ENCODE peak calls at places on chromosome 11, in six cellular contexts. One of them, this sample, is unnamed.

GRCh38 chr11:121591405-121592033 is 138.8 kb upstream of the SORL1-AS1 start:
- DNase-seq in H1: peak; percentile 23
- DNase-seq in GM12878: peak; percentile 82
- DNase-seq in GM12891: no peak
- DNase-seq in K562: peak; percentile 75
- DNase-seq in HepG2: peak; percentile 59
- DNase-seq in this sample: no peak

GRCh38 chr11:56509439-56509838 is 18.3 kb upstream of the OR5M8 start:
- DNase-seq in H1: no peak
- DNase-seq in GM12878: no peak
- DNase-seq in GM12891: no peak
- DNase-seq in K562: no peak
- DNase-seq in HepG2: no peak
- DNase-seq in this sample: no peak

GRCh38 chr11:117818036-117818858 is 6.3 kb downstream of the FXYD2 start:
- DNase-seq in H1: no peak
- DNase-seq in GM12878: no peak
- DNase-seq in GM12891: no peak
- DNase-seq in K562: no peak
- DNase-seq in HepG2: no peak
- DNase-seq in this sample: no peak

GRCh38 chr11:10309163-10310093 is 4.6 kb downstream of the ADM start:
- DNase-seq in H1: no peak
- DNase-seq in GM12878: no peak
- DNase-seq in GM12891: no peak
- DNase-seq in K562: peak; percentile 49
- DNase-seq in HepG2: peak; percentile 74
- DNase-seq in this sample: no peak

GRCh38 chr11:46711288-46711687 is 7.7 kb upstream of the F2 start:
- DNase-seq in H1: no peak
- DNase-seq in GM12878: no peak
- DNase-seq in GM12891: no peak
- DNase-seq in K562: no peak
- DNase-seq in HepG2: no peak
- DNase-seq in this sample: no peak

GRCh38 chr11:101296896-101297295 is 167.3 kb upstream of the PGR start:
- DNase-seq in H1: no peak
- DNase-seq in GM12878: no peak
- DNase-seq in GM12891: no peak
- DNase-seq in K562: no peak
- DNase-seq in HepG2: no peak
- DNase-seq in this sample: no peak

GRCh38 chr11:6453152-6453551 is 12.4 kb upstream of the HPX start:
- DNase-seq in H1: no peak
- DNase-seq in GM12878: no peak
- DNase-seq in GM12891: no peak
- DNase-seq in K562: no peak
- DNase-seq in HepG2: no peak
- DNase-seq in this sample: no peak

GRCh38 chr11:124746621-124747243 is 5.3 kb downstream of the VSIG2 start:
- DNase-seq in H1: peak; percentile 77
- DNase-seq in GM12878: peak; percentile 53
- DNase-seq in GM12891: peak; percentile 90
- DNase-seq in K562: peak; percentile 73
- DNase-seq in HepG2: peak; percentile 89
- DNase-seq in this sample: peak; percentile 94

GRCh38 chr11:104402812-104403521 is 239.0 kb upstream of the PDGFD start:
- DNase-seq in H1: peak; percentile 53
- DNase-seq in GM12878: no peak
- DNase-seq in GM12891: no peak
- DNase-seq in K562: no peak
- DNase-seq in HepG2: no peak
- DNase-seq in this sample: no peak

GRCh38 chr11:29272019-29272654 is 744.7 kb downstream of the KCNA4 start:
- DNase-seq in H1: no peak
- DNase-seq in GM12878: no peak
- DNase-seq in GM12891: no peak
- DNase-seq in K562: no peak
- DNase-seq in HepG2: no peak
- DNase-seq in this sample: no peak

GRCh38 chr11:10032991-10033390 is 261.0 kb downstream of the SBF2 start:
- DNase-seq in H1: no peak
- DNase-seq in GM12878: no peak
- DNase-seq in GM12891: no peak
- DNase-seq in K562: no peak
- DNase-seq in HepG2: no peak
- DNase-seq in this sample: no peak

GRCh38 chr11:108226036-108226435 is 3.2 kb downstream of the ATM start:
- DNase-seq in H1: no peak
- DNase-seq in GM12878: no peak
- DNase-seq in GM12891: no peak
- DNase-seq in K562: peak; percentile 16
- DNase-seq in HepG2: no peak
- DNase-seq in this sample: no peak

DNA sequence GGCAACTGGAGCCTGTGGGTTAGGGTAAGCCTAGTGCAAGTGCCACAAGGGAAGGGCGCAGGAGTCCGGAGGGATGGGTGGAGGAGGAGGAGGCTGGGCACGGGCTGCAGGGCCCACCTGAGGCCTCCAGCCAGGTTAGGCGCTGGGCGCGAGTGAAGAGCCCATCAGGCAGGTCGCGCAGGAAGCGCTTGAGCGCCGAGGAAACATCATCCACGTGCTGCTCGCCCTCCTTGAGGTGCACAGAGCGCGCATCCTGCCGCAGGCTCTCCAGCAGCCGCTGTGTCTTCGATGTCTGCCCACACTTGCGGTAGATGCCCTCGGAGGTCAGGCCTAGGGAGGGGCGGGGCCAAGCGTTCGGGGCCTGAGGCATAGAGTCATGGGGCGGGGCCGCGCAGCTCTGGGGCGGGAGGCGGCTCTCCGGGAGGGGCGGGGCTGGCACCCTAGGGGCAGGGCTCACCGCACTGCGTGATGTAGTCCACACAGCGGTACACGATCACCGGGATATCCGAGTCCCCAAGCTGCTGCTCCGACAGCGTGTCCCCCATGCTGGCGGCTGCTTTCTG is 22.7 kb upstream of the PDE2A start:
- DNase-seq in H1: no peak
- DNase-seq in GM12878: no peak
- DNase-seq in GM12891: no peak
- DNase-seq in K562: peak; percentile 89
- DNase-seq in HepG2: no peak
- DNase-seq in this sample: no peak
- TF ChIP-seq POLR2AphosphoS5 in H1: no peak
- TF ChIP-seq POLR2AphosphoS5 in GM12878: no peak
- TF ChIP-seq POLR2AphosphoS5 in GM12891: no peak
- TF ChIP-seq POLR2AphosphoS5 in K562: no peak
- TF ChIP-seq POLR2AphosphoS5 in HepG2: no peak
- TF ChIP-seq POLR2AphosphoS5 in this sample: no peak

DNA sequence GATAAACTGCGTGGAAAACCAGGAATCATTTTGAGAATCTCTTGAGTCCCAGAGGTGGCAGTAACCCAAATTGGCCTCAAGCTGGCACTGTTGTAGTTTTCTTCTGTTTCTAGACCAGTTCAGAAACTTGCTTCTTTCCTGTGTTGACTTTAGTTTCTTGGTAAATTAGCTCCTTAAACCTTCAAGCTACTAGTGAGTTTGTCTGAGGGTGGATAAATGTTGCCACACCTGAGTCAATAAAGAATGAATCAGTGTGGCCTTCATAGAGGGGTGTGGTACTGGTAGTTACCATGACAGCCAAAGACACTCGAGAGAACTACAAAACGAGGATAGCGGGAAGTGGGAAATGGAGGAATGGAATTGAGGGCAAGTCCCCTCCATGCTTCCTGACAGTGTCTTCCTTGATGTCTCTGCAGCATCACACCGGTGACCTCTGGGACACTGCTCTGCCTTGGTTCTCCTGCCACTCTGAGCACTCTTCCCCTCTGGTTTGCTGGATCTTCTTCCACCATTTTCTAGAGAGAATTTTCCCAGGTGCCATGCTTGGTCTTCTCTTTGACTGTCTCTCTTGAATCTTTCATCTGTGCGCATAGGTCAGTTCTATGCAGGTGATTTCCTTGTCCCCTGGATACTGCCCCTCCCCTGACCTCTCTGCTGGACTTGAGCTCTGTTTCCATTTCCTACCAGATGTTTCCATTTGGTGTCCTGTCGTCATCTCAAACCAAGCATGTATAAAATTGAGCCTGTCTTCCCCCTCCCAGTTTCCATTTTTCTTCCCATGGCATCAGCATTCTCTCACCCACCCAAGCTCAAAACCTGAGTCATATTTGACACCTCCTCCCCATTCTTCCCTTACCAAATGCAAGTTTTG is 7.2 kb downstream of the POLD4 start:
- DNase-seq in H1: no peak
- DNase-seq in GM12878: peak; percentile 24
- DNase-seq in GM12891: no peak
- DNase-seq in K562: peak; percentile 44
- DNase-seq in HepG2: peak; percentile 32
- DNase-seq in this sample: no peak
- TF ChIP-seq TAF1 in H1: no peak
- TF ChIP-seq TAF1 in GM12878: no peak
- TF ChIP-seq TAF1 in GM12891: no peak
- TF ChIP-seq TAF1 in K562: no peak
- TF ChIP-seq TAF1 in HepG2: no peak
- TF ChIP-seq TAF1 in this sample: no peak

GRCh38 chr11:75430692-75431532 is 2.1 kb downstream of the KLHL35 start:
- DNase-seq in H1: no peak
- DNase-seq in GM12878: no peak
- DNase-seq in GM12891: no peak
- DNase-seq in K562: no peak
- DNase-seq in HepG2: no peak
- DNase-seq in this sample: no peak

GRCh38 chr11:75428989-75429640 is 3.9 kb downstream of the KLHL35 start:
- DNase-seq in H1: no peak
- DNase-seq in GM12878: no peak
- DNase-seq in GM12891: no peak
- DNase-seq in K562: no peak
- DNase-seq in HepG2: no peak
- DNase-seq in this sample: no peak

GRCh38 chr11:75431533-75432525 is 1.2 kb downstream of the KLHL35 start:
- DNase-seq in H1: no peak
- DNase-seq in GM12878: no peak
- DNase-seq in GM12891: no peak
- DNase-seq in K562: no peak
- DNase-seq in HepG2: no peak
- DNase-seq in this sample: no peak

GRCh38 chr11:75429641-75429901 is 3.4 kb downstream of the KLHL35 start:
- DNase-seq in H1: no peak
- DNase-seq in GM12878: no peak
- DNase-seq in GM12891: no peak
- DNase-seq in K562: no peak
- DNase-seq in HepG2: no peak
- DNase-seq in this sample: no peak

DNA sequence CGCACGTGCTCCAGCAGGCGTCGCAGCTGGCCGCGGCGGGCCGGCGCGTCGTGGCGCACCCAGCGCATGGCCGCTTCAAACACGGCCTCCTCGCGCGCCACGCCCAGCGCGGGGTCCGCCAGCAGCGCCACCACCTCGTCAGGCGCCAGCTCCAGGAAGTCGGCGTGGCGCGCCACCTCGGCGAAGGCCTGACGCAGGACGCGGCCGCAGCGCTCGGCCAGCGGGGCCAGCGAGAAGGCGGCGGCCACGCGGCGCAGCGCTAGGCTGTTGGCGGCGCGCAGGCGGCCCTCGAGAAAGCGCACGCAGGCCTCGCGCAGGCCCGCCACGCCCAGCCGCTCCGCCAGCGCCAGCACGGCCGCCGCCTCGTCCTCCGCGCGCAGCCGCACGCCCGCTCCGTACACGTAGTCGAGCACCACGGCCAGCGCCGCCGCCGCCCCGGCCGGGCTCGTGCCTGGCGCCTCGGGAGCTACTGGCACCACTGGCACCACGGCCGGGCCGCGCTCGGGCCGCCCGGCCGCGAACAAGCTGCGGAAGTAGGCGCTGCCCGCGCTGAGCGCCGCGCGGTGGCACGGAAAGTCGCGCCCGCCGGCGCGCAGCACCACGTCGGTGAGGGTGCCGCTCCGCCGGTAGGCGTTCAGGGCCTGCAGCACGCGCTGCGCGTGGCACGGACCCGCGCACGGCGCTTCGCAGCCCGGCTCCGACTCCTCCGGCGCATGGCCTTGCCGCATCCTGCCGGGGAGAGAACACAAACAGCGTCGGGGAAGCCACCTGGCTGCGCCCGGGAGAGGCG is 2.9 kb downstream of the KLHL35 start:
- DNase-seq in H1: no peak
- DNase-seq in GM12878: no peak
- DNase-seq in GM12891: peak; percentile 77
- DNase-seq in K562: no peak
- DNase-seq in HepG2: no peak
- DNase-seq in this sample: peak; percentile 61
- TF ChIP-seq POLR2A in H1: no peak
- TF ChIP-seq POLR2A in GM12878: no peak
- TF ChIP-seq POLR2A in GM12891: no peak
- TF ChIP-seq POLR2A in K562: no peak
- TF ChIP-seq POLR2A in HepG2: no peak
- TF ChIP-seq POLR2A in this sample: peak; percentile 22

DNA sequence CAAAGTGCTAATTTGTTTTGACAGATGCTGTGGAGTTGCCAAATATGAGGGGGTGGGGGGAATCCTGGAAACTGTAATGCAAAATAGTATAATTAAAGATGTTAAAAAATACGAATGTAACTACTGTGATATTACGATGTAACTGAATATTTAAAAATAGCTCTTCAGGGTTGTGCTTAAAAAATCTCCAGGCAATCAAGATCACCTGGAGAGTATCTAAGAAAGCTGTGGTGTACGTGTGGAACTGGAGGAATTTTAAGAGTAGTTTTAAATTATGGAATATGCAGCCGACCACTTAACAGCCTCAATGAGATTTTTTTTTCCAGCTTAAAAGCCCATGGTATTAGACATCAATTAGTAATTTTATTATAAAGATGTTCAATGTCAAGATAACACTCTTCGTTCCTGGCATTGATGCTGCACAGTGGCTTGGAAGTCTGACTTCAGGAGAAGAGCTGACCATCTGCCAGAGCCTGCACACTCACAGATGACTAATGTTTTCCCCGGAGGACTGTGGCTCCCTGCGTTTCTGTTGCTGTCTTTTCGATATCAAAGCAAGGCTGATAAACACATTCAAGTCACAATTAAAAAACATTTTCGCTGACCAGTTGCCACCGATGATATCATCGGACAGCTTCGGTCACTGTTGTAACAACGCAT is 122.0 kb upstream of the RCN1 start:
- DNase-seq in H1: no peak
- DNase-seq in GM12878: no peak
- DNase-seq in GM12891: no peak
- DNase-seq in K562: no peak
- DNase-seq in HepG2: no peak
- DNase-seq in this sample: no peak
- TF ChIP-seq POLR2AphosphoS5 in H1: no peak
- TF ChIP-seq POLR2AphosphoS5 in GM12878: no peak
- TF ChIP-seq POLR2AphosphoS5 in GM12891: no peak
- TF ChIP-seq POLR2AphosphoS5 in K562: no peak
- TF ChIP-seq POLR2AphosphoS5 in HepG2: no peak
- TF ChIP-seq POLR2AphosphoS5 in this sample: no peak